ENCODE peak calls at places on chromosomes 4 and X, in six cellular contexts. X, L, D, A, W and O are unnamed samples. For H3K9me2, the result is how much of the 10 kb centered on the place peaks cover.

GRCh38 chr4:118367872-118368271 is 15.1 kb upstream of the PRSS12 start:
- DNase-seq in X (no peak), D (no peak), L (no peak), A (no peak), W (no peak), O (no peak)

GRCh38 chrX:64642482-64642881 is 247.2 kb upstream of the MTMR8 start:
- DNase-seq in A (peak), X (peak), L (peak), W (no peak), D (no peak), O (no peak)

GRCh38 chrX:114611018-114611619 is 27.2 kb downstream of the HTR2C start:
- DNase-seq in A (peak), W (peak), X (peak), L (peak), D (peak), O (no peak)

GRCh38 chr4:15531792-15532191 is 62.1 kb downstream of the CC2D2A start:
- DNase-seq in A (no peak), D (no peak), W (no peak), X (no peak), L (no peak), O (no peak)

GRCh38 chrX:118823263-118824172 is at the start of gene ZCCHC12:
- DNase-seq in X (peak), A (peak), W (peak), D (peak), L (peak), O (peak)

GRCh38 chrX:9340619-9341304 is 124.1 kb upstream of the TBL1X start:
- DNase-seq in L (peak), X (peak), A (peak), D (peak), W (no peak), O (no peak)

GRCh38 chr4:39655866-39656265 is 17.2 kb upstream of the SMIM14 start:
- DNase-seq in X (no peak), D (no peak), W (no peak), L (peak), A (no peak), O (no peak)

GRCh38 chrX:107102980-107103379 is 15.6 kb downstream of the RBM41 start:
- DNase-seq in D (no peak), W (no peak), L (peak), X (no peak), A (no peak), O (no peak)

GRCh38 chr4:155568641-155569040 is 98.0 kb upstream of the GUCY1A1 start:
- DNase-seq in L (no peak), X (no peak), A (no peak), W (no peak), D (no peak), O (no peak)

GRCh38 chr4:56296449-56296990 is 90.8 kb downstream of the AASDH start:
- DNase-seq in D (no peak), A (no peak), X (no peak), W (no peak), L (no peak), O (no peak)

GRCh38 chr4:165765053-165765452 is 108.0 kb upstream of the TLL1 start:
- DNase-seq in X (no peak), L (no peak), A (no peak), D (peak), W (no peak), O (no peak)

GRCh38 chr4:2259036-2259540 is 2.8 kb downstream of the MXD4 start:
- DNase-seq in A (no peak), L (no peak), D (no peak), W (no peak), X (no peak), O (no peak)

GRCh38 chr4:85747871-85748491 is 273.0 kb downstream of the ARHGAP24 start:
- DNase-seq in A (peak), D (peak), X (peak), W (peak), L (peak), O (peak)

GRCh38 chr4:179867300-179867878 is 2375.8 kb upstream of the TENM3 start:
- DNase-seq in L (peak), X (peak), D (peak), A (peak), W (peak), O (no peak)

GRCh38 chr4:6346373-6347110 is 76.9 kb downstream of the WFS1 start:
- DNase-seq in L (no peak), D (no peak), A (no peak), X (no peak), W (no peak), O (no peak)

GRCh38 chr4:94032754-94033153 is 174.9 kb upstream of the SMARCAD1 start:
- DNase-seq in W (no peak), A (peak), D (no peak), X (peak), L (peak), O (no peak)

GRCh38 chrX:119240356-119240755 is 4.3 kb downstream of the PGRMC1 start:
- DNase-seq in D (no peak), X (no peak), L (peak), A (no peak), W (no peak), O (peak)

GRCh38 chrX:69555396-69556023 is 51.4 kb downstream of the NALF2 start:
- DNase-seq in X (no peak), D (peak), L (no peak), W (no peak), A (peak), O (no peak)

GRCh38 chrX:1249101-1249887 is 19.3 kb upstream of the CSF2RA start:
- DNase-seq in D (peak), A (peak), L (peak), W (no peak), X (no peak), O (peak)

GRCh38 chr4:17589355-17589754 is 12.4 kb downstream of the LAP3 start:
- DNase-seq in A (no peak), W (no peak), L (no peak), D (peak), X (no peak), O (no peak)

GRCh38 chr4:103306870-103307345 is 108.8 kb upstream of the CENPE start:
- DNase-seq in W (no peak), D (peak), A (peak), X (peak), L (peak), O (peak)

GRCh38 chr4:8198906-8199593 is at the start of gene SH3TC1:
- DNase-seq in A (no peak), X (peak), W (peak), D (peak), L (peak), O (peak)

GRCh38 chr4:38805530-38806145 is 1.0 kb upstream of the TLR1 start:
- DNase-seq in D (no peak), X (no peak), A (no peak), L (peak), W (no peak), O (no peak)

GRCh38 chrX:71634366-71634765 is 16.1 kb upstream of the CXCR3 start:
- DNase-seq in A (no peak), D (no peak), X (no peak), L (no peak), W (no peak), O (no peak)

GRCh38 chrX:9355739-9356138 is 109.1 kb upstream of the TBL1X start:
- DNase-seq in D (no peak), X (no peak), L (no peak), W (no peak), A (no peak), O (no peak)

GRCh38 chrX:21666252-21666651 is 8.1 kb upstream of the KLHL34 start:
- DNase-seq in X (no peak), D (no peak), A (no peak), L (no peak), W (no peak), O (no peak)

GRCh38 chr4:87037921-87038320 is 103.1 kb downstream of the AFF1 start:
- DNase-seq in W (no peak), A (no peak), L (peak), X (no peak), D (no peak), O (no peak)

GRCh38 chr4:108166038-108166437 is 2.7 kb downstream of the LEF1 start:
- DNase-seq in L (no peak), W (no peak), A (peak), D (no peak), X (no peak), O (no peak)

GRCh38 chr4:63553123-63553522 is 856.1 kb downstream of the TECRL start:
- DNase-seq in W (no peak), X (no peak), A (no peak), D (no peak), L (no peak), O (no peak)
- H3K9me2 ChIP-seq in W (under half), X (under half), A (under half), D (under half), L (under half), O (under half)

DNA sequence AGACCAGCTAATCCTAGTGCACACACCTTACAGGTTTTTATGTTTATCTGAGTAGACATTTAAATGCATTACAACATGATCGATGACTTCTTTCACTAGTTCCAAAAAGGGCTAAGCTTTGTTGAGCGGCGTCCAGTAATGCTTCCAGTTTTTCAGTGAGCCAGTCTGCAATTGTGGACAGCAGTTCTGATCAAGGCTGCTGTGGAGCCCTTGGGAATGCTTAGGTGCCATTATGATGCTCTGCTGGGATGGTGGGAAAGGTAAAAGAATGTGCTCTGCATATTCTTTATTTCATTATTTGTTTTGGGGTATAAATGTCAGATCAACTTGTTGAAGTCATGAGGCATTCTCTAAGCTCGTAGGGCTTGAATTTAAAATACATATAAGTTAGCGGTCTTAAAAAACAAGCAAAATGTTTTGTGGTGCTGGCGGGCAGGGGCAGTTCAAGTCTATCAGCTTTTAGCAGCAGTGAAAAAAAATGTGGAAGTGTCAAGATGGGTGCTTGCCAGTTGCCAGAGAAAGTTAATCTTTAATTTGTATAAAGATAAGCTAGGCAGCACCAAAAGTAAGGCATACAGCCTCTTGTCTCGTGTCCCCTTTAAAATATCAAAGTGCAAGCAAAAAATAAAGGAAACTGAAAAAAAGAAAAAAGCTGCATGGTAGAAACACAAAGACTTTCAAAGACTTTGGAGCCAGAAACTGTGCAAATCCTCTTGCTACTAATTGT is 5.8 kb downstream of the MID1IP1 start:
- DNase-seq in W (no peak), L (peak), X (no peak), A (peak), D (peak), O (no peak)
- H3K4me3 ChIP-seq in W (no peak), L (peak), X (peak), A (peak), D (peak), O (no peak)

GRCh38 chrX:133986008-133986683 is 752 bp upstream of the GPC3 start:
- DNase-seq in X (no peak), W (no peak), L (no peak), A (no peak), D (no peak), O (no peak)
- H2AFZ ChIP-seq in X (peak), W (peak), L (no peak), A (peak), D (peak), O (no peak)

DNA sequence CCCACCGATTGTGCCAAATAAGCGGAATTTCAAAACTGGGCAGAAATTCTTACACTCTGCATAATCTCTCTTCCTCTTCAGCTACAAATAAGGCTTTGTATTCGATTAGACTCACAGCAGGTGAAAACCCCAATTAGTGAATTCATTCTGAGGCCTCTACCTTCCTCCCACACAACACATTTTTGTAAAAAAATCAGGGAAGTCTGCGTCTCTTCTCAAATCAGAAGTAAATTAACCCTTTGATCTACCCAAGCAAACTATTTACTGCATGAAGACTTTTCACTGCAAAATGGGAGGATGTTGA is 200.6 kb upstream of the FTHL17 start:
- DNase-seq in L (no peak), D (no peak), A (no peak), X (no peak), W (no peak), O (no peak)
- H3K9me2 ChIP-seq in L (under half), D (under half), A (under half), X (under half), W (under half), O (under half)

GRCh38 chr4:153222162-153222789 is 18.0 kb downstream of the TRIM2 start:
- DNase-seq in A (peak), W (no peak), X (peak), L (peak), D (peak), O (no peak)

GRCh38 chr4:153222790-153223417 is 18.7 kb downstream of the TRIM2 start:
- DNase-seq in L (peak), D (peak), X (peak), W (no peak), A (peak), O (no peak)

GRCh38 chr4:153223418-153223792 is 19.2 kb downstream of the TRIM2 start:
- DNase-seq in X (peak), D (no peak), A (no peak), L (peak), W (no peak), O (no peak)

GRCh38 chr4:153224474-153224873 is 20.2 kb downstream of the TRIM2 start:
- DNase-seq in D (no peak), X (no peak), W (no peak), A (no peak), L (no peak), O (no peak)

DNA sequence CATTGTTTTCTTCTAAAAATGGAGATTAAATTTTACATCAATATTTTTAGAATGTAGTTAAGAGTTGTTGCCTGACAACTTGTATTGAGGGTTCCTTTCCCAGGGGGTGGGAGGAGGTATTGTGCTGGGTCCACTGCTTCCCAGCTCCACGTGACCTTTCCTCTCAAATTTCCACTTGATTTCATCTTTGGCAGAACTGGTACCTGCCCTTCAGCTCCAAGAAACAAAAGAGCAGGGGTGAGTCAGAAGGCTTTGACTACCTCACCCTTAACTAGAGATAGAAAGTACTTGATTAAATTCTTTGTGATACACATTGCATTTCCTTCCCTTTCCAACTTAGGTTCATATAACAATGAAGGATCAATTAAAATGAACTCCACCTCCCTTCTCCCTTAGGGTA is 19.7 kb downstream of the TRIM2 start:
- DNase-seq in D (no peak), A (no peak), L (peak), X (no peak), W (no peak), O (peak)
- H3K4me3 ChIP-seq in D (peak), A (peak), L (peak), X (peak), W (no peak), O (peak)